ENCODE peak calls at places on chromosome 21, in eight cellular contexts. One of them, this sample, is unnamed.

GRCh38 chr21:44982558-44983244 is 42.9 kb downstream of the SLX9 start:
- DNase-seq in GM04503: no peak
- DNase-seq in stimulated activated CD8-positive, alpha-beta memory T cell treated with anti-CD3 and anti-CD28 coated beads, Interleukin-4, amount 100 ng/mL, for 4 hours: no peak
- DNase-seq in activated naive CD8-positive, alpha-beta T cell treated with anti-CD3 and anti-CD28 coated beads for 36 hours: no peak
- DNase-seq in Karpas-422: no peak
- DNase-seq in GM12892: no peak
- DNase-seq in RWPE2: peak
- DNase-seq in A549: peak
- DNase-seq in this sample: no peak

GRCh38 chr21:37557261-37557950 is 190.8 kb downstream of the DYRK1A start:
- DNase-seq in RWPE2: no peak
- DNase-seq in stimulated activated CD8-positive, alpha-beta memory T cell treated with anti-CD3 and anti-CD28 coated beads, Interleukin-4, amount 100 ng/mL, for 4 hours: no peak
- DNase-seq in A549: no peak
- DNase-seq in Karpas-422: peak
- DNase-seq in GM12892: peak
- DNase-seq in activated naive CD8-positive, alpha-beta T cell treated with anti-CD3 and anti-CD28 coated beads for 36 hours: no peak
- DNase-seq in GM04503: no peak
- DNase-seq in this sample: no peak

GRCh38 chr21:37008705-37009104 is 2.2 kb downstream of the RIPPLY3 start:
- DNase-seq in RWPE2: no peak
- DNase-seq in stimulated activated CD8-positive, alpha-beta memory T cell treated with anti-CD3 and anti-CD28 coated beads, Interleukin-4, amount 100 ng/mL, for 4 hours: no peak
- DNase-seq in GM12892: no peak
- DNase-seq in Karpas-422: no peak
- DNase-seq in activated naive CD8-positive, alpha-beta T cell treated with anti-CD3 and anti-CD28 coated beads for 36 hours: no peak
- DNase-seq in A549: no peak
- DNase-seq in GM04503: no peak
- DNase-seq in this sample: no peak

GRCh38 chr21:25925936-25926335 is 191.2 kb downstream of the GABPA start:
- DNase-seq in GM04503: no peak
- DNase-seq in RWPE2: no peak
- DNase-seq in Karpas-422: no peak
- DNase-seq in stimulated activated CD8-positive, alpha-beta memory T cell treated with anti-CD3 and anti-CD28 coated beads, Interleukin-4, amount 100 ng/mL, for 4 hours: no peak
- DNase-seq in A549: no peak
- DNase-seq in activated naive CD8-positive, alpha-beta T cell treated with anti-CD3 and anti-CD28 coated beads for 36 hours: no peak
- DNase-seq in GM12892: no peak
- DNase-seq in this sample: no peak

GRCh38 chr21:9008636-9009035 is 1512.7 kb upstream of the TPTE start:
- DNase-seq in stimulated activated CD8-positive, alpha-beta memory T cell treated with anti-CD3 and anti-CD28 coated beads, Interleukin-4, amount 100 ng/mL, for 4 hours: no peak
- DNase-seq in A549: peak
- DNase-seq in RWPE2: no peak
- DNase-seq in Karpas-422: peak
- DNase-seq in activated naive CD8-positive, alpha-beta T cell treated with anti-CD3 and anti-CD28 coated beads for 36 hours: no peak
- DNase-seq in GM04503: no peak
- DNase-seq in GM12892: no peak
- DNase-seq in this sample: no peak

GRCh38 chr21:43280949-43281633 is 112.3 kb downstream of the CRYAA start:
- DNase-seq in stimulated activated CD8-positive, alpha-beta memory T cell treated with anti-CD3 and anti-CD28 coated beads, Interleukin-4, amount 100 ng/mL, for 4 hours: no peak
- DNase-seq in activated naive CD8-positive, alpha-beta T cell treated with anti-CD3 and anti-CD28 coated beads for 36 hours: no peak
- DNase-seq in GM04503: no peak
- DNase-seq in A549: no peak
- DNase-seq in Karpas-422: no peak
- DNase-seq in GM12892: no peak
- DNase-seq in RWPE2: peak
- DNase-seq in this sample: no peak

GRCh38 chr21:39071623-39072214 is 111.5 kb downstream of the PSMG1 start:
- DNase-seq in activated naive CD8-positive, alpha-beta T cell treated with anti-CD3 and anti-CD28 coated beads for 36 hours: no peak
- DNase-seq in RWPE2: no peak
- DNase-seq in Karpas-422: no peak
- DNase-seq in stimulated activated CD8-positive, alpha-beta memory T cell treated with anti-CD3 and anti-CD28 coated beads, Interleukin-4, amount 100 ng/mL, for 4 hours: no peak
- DNase-seq in GM12892: no peak
- DNase-seq in A549: no peak
- DNase-seq in GM04503: no peak
- DNase-seq in this sample: no peak

GRCh38 chr21:41438425-41439113 is 12.5 kb downstream of the MX1 start:
- DNase-seq in Karpas-422: no peak
- DNase-seq in A549: no peak
- DNase-seq in GM04503: no peak
- DNase-seq in GM12892: no peak
- DNase-seq in stimulated activated CD8-positive, alpha-beta memory T cell treated with anti-CD3 and anti-CD28 coated beads, Interleukin-4, amount 100 ng/mL, for 4 hours: no peak
- DNase-seq in RWPE2: no peak
- DNase-seq in activated naive CD8-positive, alpha-beta T cell treated with anti-CD3 and anti-CD28 coated beads for 36 hours: no peak
- DNase-seq in this sample: no peak

GRCh38 chr21:36396314-36396713 is 11.1 kb downstream of the CHAF1B start:
- DNase-seq in RWPE2: no peak
- DNase-seq in GM12892: no peak
- DNase-seq in A549: no peak
- DNase-seq in GM04503: no peak
- DNase-seq in stimulated activated CD8-positive, alpha-beta memory T cell treated with anti-CD3 and anti-CD28 coated beads, Interleukin-4, amount 100 ng/mL, for 4 hours: no peak
- DNase-seq in Karpas-422: no peak
- DNase-seq in activated naive CD8-positive, alpha-beta T cell treated with anti-CD3 and anti-CD28 coated beads for 36 hours: no peak
- DNase-seq in this sample: no peak

GRCh38 chr21:31875424-31876097 is 2.7 kb downstream of the HUNK start:
- DNase-seq in GM04503: no peak
- DNase-seq in Karpas-422: peak
- DNase-seq in stimulated activated CD8-positive, alpha-beta memory T cell treated with anti-CD3 and anti-CD28 coated beads, Interleukin-4, amount 100 ng/mL, for 4 hours: no peak
- DNase-seq in activated naive CD8-positive, alpha-beta T cell treated with anti-CD3 and anti-CD28 coated beads for 36 hours: no peak
- DNase-seq in RWPE2: no peak
- DNase-seq in GM12892: no peak
- DNase-seq in A549: no peak
- DNase-seq in this sample: no peak

GRCh38 chr21:26423506-26423905 is 149.6 kb downstream of the CYYR1 start:
- DNase-seq in stimulated activated CD8-positive, alpha-beta memory T cell treated with anti-CD3 and anti-CD28 coated beads, Interleukin-4, amount 100 ng/mL, for 4 hours: no peak
- DNase-seq in A549: no peak
- DNase-seq in activated naive CD8-positive, alpha-beta T cell treated with anti-CD3 and anti-CD28 coated beads for 36 hours: no peak
- DNase-seq in RWPE2: no peak
- DNase-seq in GM04503: no peak
- DNase-seq in GM12892: no peak
- DNase-seq in Karpas-422: no peak
- DNase-seq in this sample: no peak

GRCh38 chr21:22342855-22343254 is 1344.6 kb downstream of the NCAM2 start:
- DNase-seq in RWPE2: no peak
- DNase-seq in GM12892: no peak
- DNase-seq in activated naive CD8-positive, alpha-beta T cell treated with anti-CD3 and anti-CD28 coated beads for 36 hours: no peak
- DNase-seq in GM04503: no peak
- DNase-seq in stimulated activated CD8-positive, alpha-beta memory T cell treated with anti-CD3 and anti-CD28 coated beads, Interleukin-4, amount 100 ng/mL, for 4 hours: no peak
- DNase-seq in Karpas-422: no peak
- DNase-seq in A549: no peak
- DNase-seq in this sample: no peak

This sample was measured in HS-27A.